ENCODE peak calls at places on chromosomes 5 and 9, in seven cellular contexts. One of them, this sample, is unnamed.

GRCh38 chr5:73856972-73857371 is 231.0 kb downstream of the ARHGEF28 start:
- DNase-seq in neuronal stem cell: no peak
- DNase-seq in colonic mucosa: no peak
- DNase-seq in SJCRH30: no peak
- DNase-seq in brain microvascular endothelial cell: no peak
- DNase-seq in CD4-positive, alpha-beta T cell: no peak
- DNase-seq in cardiac muscle cell: peak
- DNase-seq in this sample: no peak

GRCh38 chr5:3899093-3899492 is 303.5 kb downstream of the IRX1 start:
- DNase-seq in neuronal stem cell: no peak
- DNase-seq in colonic mucosa: no peak
- DNase-seq in SJCRH30: no peak
- DNase-seq in brain microvascular endothelial cell: no peak
- DNase-seq in CD4-positive, alpha-beta T cell: no peak
- DNase-seq in cardiac muscle cell: no peak
- DNase-seq in this sample: no peak

GRCh38 chr5:218457-219289 is 553 bp downstream of the SDHA start:
- DNase-seq in neuronal stem cell: peak
- DNase-seq in colonic mucosa: peak
- DNase-seq in SJCRH30: peak
- DNase-seq in brain microvascular endothelial cell: peak
- DNase-seq in CD4-positive, alpha-beta T cell: no peak
- DNase-seq in cardiac muscle cell: peak
- DNase-seq in this sample: no peak

GRCh38 chr5:179610903-179611265 is 12.6 kb downstream of the HNRNPH1 start:
- DNase-seq in neuronal stem cell: no peak
- DNase-seq in colonic mucosa: no peak
- DNase-seq in SJCRH30: no peak
- DNase-seq in brain microvascular endothelial cell: no peak
- DNase-seq in CD4-positive, alpha-beta T cell: no peak
- DNase-seq in cardiac muscle cell: no peak
- DNase-seq in this sample: no peak

GRCh38 chr9:30713279-30713678 is 1671.2 kb upstream of the ACO1 start:
- DNase-seq in neuronal stem cell: no peak
- DNase-seq in colonic mucosa: no peak
- DNase-seq in SJCRH30: no peak
- DNase-seq in brain microvascular endothelial cell: no peak
- DNase-seq in CD4-positive, alpha-beta T cell: no peak
- DNase-seq in cardiac muscle cell: no peak
- DNase-seq in this sample: no peak

GRCh38 chr5:170046221-170046620 is 59.5 kb upstream of the FOXI1 start:
- DNase-seq in neuronal stem cell: no peak
- DNase-seq in colonic mucosa: no peak
- DNase-seq in SJCRH30: no peak
- DNase-seq in brain microvascular endothelial cell: no peak
- DNase-seq in CD4-positive, alpha-beta T cell: no peak
- DNase-seq in cardiac muscle cell: no peak
- DNase-seq in this sample: no peak

GRCh38 chr5:77599676-77600075 is 38.8 kb downstream of the OTP start:
- DNase-seq in neuronal stem cell: no peak
- DNase-seq in colonic mucosa: no peak
- DNase-seq in SJCRH30: no peak
- DNase-seq in brain microvascular endothelial cell: no peak
- DNase-seq in CD4-positive, alpha-beta T cell: no peak
- DNase-seq in cardiac muscle cell: no peak
- DNase-seq in this sample: no peak

GRCh38 chr9:116951588-116952433 is 264.7 kb downstream of the TRIM32 start:
- DNase-seq in neuronal stem cell: no peak
- DNase-seq in colonic mucosa: no peak
- DNase-seq in SJCRH30: no peak
- DNase-seq in brain microvascular endothelial cell: peak
- DNase-seq in CD4-positive, alpha-beta T cell: no peak
- DNase-seq in cardiac muscle cell: no peak
- DNase-seq in this sample: no peak

GRCh38 chr9:126496181-126496576 is 117.5 kb upstream of the LMX1B start:
- DNase-seq in neuronal stem cell: no peak
- DNase-seq in colonic mucosa: no peak
- DNase-seq in SJCRH30: no peak
- DNase-seq in brain microvascular endothelial cell: no peak
- DNase-seq in CD4-positive, alpha-beta T cell: no peak
- DNase-seq in cardiac muscle cell: no peak
- DNase-seq in this sample: no peak

GRCh38 chr5:140112685-140113179 is 1.2 kb upstream of the PURA start:
- DNase-seq in neuronal stem cell: no peak
- DNase-seq in colonic mucosa: peak
- DNase-seq in SJCRH30: no peak
- DNase-seq in brain microvascular endothelial cell: no peak
- DNase-seq in CD4-positive, alpha-beta T cell: no peak
- DNase-seq in cardiac muscle cell: peak
- DNase-seq in this sample: no peak
- H3K27ac ChIP-seq in neuronal stem cell: no peak
- H3K27ac ChIP-seq in colonic mucosa: no peak
- H3K27ac ChIP-seq in SJCRH30: no peak
- H3K27ac ChIP-seq in brain microvascular endothelial cell: no peak
- H3K27ac ChIP-seq in CD4-positive, alpha-beta T cell: peak
- H3K27ac ChIP-seq in cardiac muscle cell: no peak
- H3K27ac ChIP-seq in this sample: no peak

DNA sequence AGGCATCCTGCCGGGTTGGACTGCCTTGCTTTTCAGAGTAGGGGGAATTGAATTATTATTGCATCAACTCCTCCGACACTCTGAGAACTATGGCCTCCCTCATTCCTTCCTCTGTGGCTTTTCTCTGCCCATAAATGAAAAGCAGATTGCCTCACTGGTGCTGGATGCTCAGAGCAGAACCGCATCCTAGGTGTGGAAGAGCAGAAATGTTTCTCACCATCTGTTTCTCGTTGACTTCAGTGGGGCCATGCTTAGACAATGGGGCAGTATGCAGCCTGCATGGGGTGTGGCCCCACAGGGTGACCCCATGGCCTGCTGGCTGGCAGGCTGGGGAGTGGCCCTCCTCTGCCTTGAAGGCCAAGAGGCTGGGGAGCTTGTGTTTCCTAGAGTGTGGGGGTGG is 27.3 kb upstream of the TGFBI start:
- DNase-seq in neuronal stem cell: no peak
- DNase-seq in colonic mucosa: no peak
- DNase-seq in SJCRH30: no peak
- DNase-seq in brain microvascular endothelial cell: no peak
- DNase-seq in CD4-positive, alpha-beta T cell: no peak
- DNase-seq in cardiac muscle cell: peak
- DNase-seq in this sample: no peak
- H3K27ac ChIP-seq in neuronal stem cell: no peak
- H3K27ac ChIP-seq in colonic mucosa: no peak
- H3K27ac ChIP-seq in SJCRH30: no peak
- H3K27ac ChIP-seq in brain microvascular endothelial cell: no peak
- H3K27ac ChIP-seq in CD4-positive, alpha-beta T cell: no peak
- H3K27ac ChIP-seq in cardiac muscle cell: no peak
- H3K27ac ChIP-seq in this sample: no peak

DNA sequence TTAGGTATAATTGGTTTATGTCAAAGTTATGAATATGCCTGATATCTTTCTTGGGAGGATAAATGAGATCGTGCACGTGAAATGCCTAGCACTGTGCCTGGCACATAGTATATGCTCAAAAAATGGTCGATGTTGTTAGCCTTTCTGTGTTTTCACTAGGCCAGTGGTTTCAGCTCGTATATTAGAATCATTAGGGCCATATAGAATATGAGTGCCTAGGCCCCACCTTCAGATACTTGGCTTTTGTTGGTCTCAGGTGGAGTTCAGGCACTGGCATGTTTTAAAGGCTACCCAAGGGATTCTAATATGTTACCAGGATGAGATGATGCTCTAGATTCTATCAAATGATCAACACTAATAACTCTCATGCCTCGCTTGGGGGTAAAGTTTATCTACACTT is 56.8 kb downstream of the ELL2 start:
- DNase-seq in neuronal stem cell: no peak
- DNase-seq in colonic mucosa: no peak
- DNase-seq in SJCRH30: no peak
- DNase-seq in brain microvascular endothelial cell: no peak
- DNase-seq in CD4-positive, alpha-beta T cell: no peak
- DNase-seq in cardiac muscle cell: no peak
- DNase-seq in this sample: no peak
- H3K27ac ChIP-seq in neuronal stem cell: no peak
- H3K27ac ChIP-seq in colonic mucosa: no peak
- H3K27ac ChIP-seq in SJCRH30: no peak
- H3K27ac ChIP-seq in brain microvascular endothelial cell: no peak
- H3K27ac ChIP-seq in CD4-positive, alpha-beta T cell: no peak
- H3K27ac ChIP-seq in cardiac muscle cell: no peak
- H3K27ac ChIP-seq in this sample: no peak

GRCh38 chr5:54049144-54049543 is 261.2 kb downstream of the ARL15 start:
- DNase-seq in neuronal stem cell: no peak
- DNase-seq in colonic mucosa: no peak
- DNase-seq in SJCRH30: no peak
- DNase-seq in brain microvascular endothelial cell: no peak
- DNase-seq in CD4-positive, alpha-beta T cell: no peak
- DNase-seq in cardiac muscle cell: no peak
- DNase-seq in this sample: no peak

GRCh38 chr5:54045077-54045792 is 265.1 kb downstream of the ARL15 start:
- DNase-seq in neuronal stem cell: no peak
- DNase-seq in colonic mucosa: no peak
- DNase-seq in SJCRH30: no peak
- DNase-seq in brain microvascular endothelial cell: no peak
- DNase-seq in CD4-positive, alpha-beta T cell: no peak
- DNase-seq in cardiac muscle cell: no peak
- DNase-seq in this sample: no peak

GRCh38 chr5:54049963-54050362 is 260.4 kb downstream of the ARL15 start:
- DNase-seq in neuronal stem cell: no peak
- DNase-seq in colonic mucosa: no peak
- DNase-seq in SJCRH30: no peak
- DNase-seq in brain microvascular endothelial cell: no peak
- DNase-seq in CD4-positive, alpha-beta T cell: no peak
- DNase-seq in cardiac muscle cell: peak
- DNase-seq in this sample: no peak
- H3K27ac ChIP-seq in neuronal stem cell: no peak
- H3K27ac ChIP-seq in colonic mucosa: no peak
- H3K27ac ChIP-seq in SJCRH30: no peak
- H3K27ac ChIP-seq in brain microvascular endothelial cell: no peak
- H3K27ac ChIP-seq in CD4-positive, alpha-beta T cell: no peak
- H3K27ac ChIP-seq in cardiac muscle cell: peak
- H3K27ac ChIP-seq in this sample: no peak

This sample was measured in iPS DF 6.9.